ENCODE peak calls at places on chromosomes 12 and 14, in seven cellular contexts. L is GM23248, N is IMR-90, W is trophoblast cell, T is testis, R is osteoblast, V is prostate gland. U is an unnamed sample. For H3K36me3 and H3K27me3, the result is how much of the 10 kb centered on the place peaks cover.

GRCh38 chr12:50699149-50699548 is 64.8 kb upstream of the ATF1 start:
- DNase-seq in L (no peak), N (no peak), W (no peak), T (no peak), R (no peak), V (no peak), U (no peak)

GRCh38 chr14:74257078-74257987 is 18.1 kb downstream of the VSX2 start:
- DNase-seq in L (peak), N (peak), W (peak), T (peak), R (peak), V (peak), U (peak)

GRCh38 chr12:108884116-108885012 is 4.5 kb downstream of the DAO start:
- DNase-seq in L (peak), N (no peak), W (peak), T (peak), R (peak), V (peak), U (peak)

GRCh38 chr14:64296561-64296960 is 2.4 kb upstream of the ESR2 start:
- DNase-seq in L (no peak), N (peak), W (no peak), T (no peak), R (peak), V (no peak), U (no peak)

GRCh38 chr14:58572092-58572853 is 65.5 kb upstream of the DACT1 start:
- DNase-seq in L (peak), N (peak), W (peak), T (no peak), R (peak), V (no peak), U (peak)

GRCh38 chr14:24670594-24670993 is 36.6 kb upstream of the GZMB start:
- DNase-seq in L (no peak), N (no peak), W (no peak), T (no peak), R (no peak), V (no peak), U (no peak)

GRCh38 chr14:85528080-85528881 is 1.7 kb upstream of the FLRT2 start:
- DNase-seq in L (peak), N (peak), W (no peak), T (peak), R (peak), V (peak), U (peak)

GRCh38 chr12:1575799-1576401 is 18.5 kb downstream of the FBXL14 start:
- DNase-seq in L (peak), N (peak), W (no peak), T (peak), R (no peak), V (peak), U (no peak)

GRCh38 chr14:85587152-85587697 is 57.3 kb downstream of the FLRT2 start:
- DNase-seq in L (peak), N (peak), W (no peak), T (no peak), R (peak), V (peak), U (no peak)

GRCh38 chr14:104357689-104358527 is 219.5 kb downstream of the KIF26A start:
- DNase-seq in L (no peak), N (no peak), W (no peak), T (no peak), R (peak), V (no peak), U (peak)

GRCh38 chr14:43166163-43166562 is 1340.9 kb downstream of the FSCB start:
- DNase-seq in L (no peak), N (no peak), W (no peak), T (no peak), R (no peak), V (no peak), U (no peak)

GRCh38 chr12:114669501-114670256 is 14.3 kb downstream of the TBX3 start:
- DNase-seq in L (peak), N (peak), W (peak), T (no peak), R (peak), V (no peak), U (peak)

GRCh38 chr12:118946256-118946655 is 35.1 kb upstream of the SRRM4 start:
- DNase-seq in L (no peak), N (no peak), W (no peak), T (no peak), R (no peak), V (no peak), U (no peak)

GRCh38 chr12:44375694-44376093 is 500.4 kb downstream of the NELL2 start:
- DNase-seq in L (no peak), N (no peak), W (no peak), T (no peak), R (no peak), V (no peak), U (no peak)

GRCh38 chr14:81172353-81172752 is 48.4 kb downstream of the GTF2A1 start:
- DNase-seq in L (peak), N (peak), W (peak), T (no peak), R (no peak), V (no peak), U (no peak)

GRCh38 chr12:92942905-92943304 is 13.8 kb upstream of the EEA1 start:
- DNase-seq in L (peak), N (peak), W (no peak), T (no peak), R (no peak), V (peak), U (no peak)

GRCh38 chr14:58918066-58918465 is 270.4 kb upstream of the DAAM1 start:
- DNase-seq in L (peak), N (peak), W (peak), T (no peak), R (no peak), V (no peak), U (no peak)

GRCh38 chr14:24317141-24317927 is 6.0 kb downstream of the LTB4R start:
- DNase-seq in L (peak), N (no peak), W (no peak), T (no peak), R (peak), V (no peak), U (no peak)

GRCh38 chr12:127343941-127344340 is 923.0 kb upstream of the TMEM132C start:
- DNase-seq in L (peak), N (no peak), W (no peak), T (no peak), R (no peak), V (no peak), U (peak)

GRCh38 chr12:9721394-9722092 is 11.4 kb downstream of the CLECL1 start:
- DNase-seq in L (peak), N (peak), W (peak), T (no peak), R (no peak), V (no peak), U (no peak)

GRCh38 chr14:88256997-88257755 is 65.9 kb downstream of the KCNK10 start:
- DNase-seq in L (no peak), N (no peak), W (no peak), T (no peak), R (no peak), V (no peak), U (no peak)

GRCh38 chr12:52075409-52075724 is 4.1 kb upstream of the SMIM41 start:
- DNase-seq in L (peak), N (peak), W (no peak), T (no peak), R (peak), V (peak), U (no peak)

GRCh38 chr14:106694638-106695393 is 1168.4 kb downstream of the TMEM121 start:
- DNase-seq in L (no peak), N (no peak), W (peak), T (peak), R (no peak), V (no peak), U (no peak)

GRCh38 chr14:104996032-104996431 is 10.4 kb downstream of the CLBA1 start:
- DNase-seq in L (no peak), N (no peak), W (no peak), T (no peak), R (no peak), V (no peak), U (no peak)

GRCh38 chr12:49094104-49094948 is at the start of gene DHH:
- DNase-seq in L (peak), N (no peak), W (peak), T (peak), R (peak), V (no peak), U (peak)

GRCh38 chr12:51975196-51975595 is 23.7 kb downstream of the ACVR1B start:
- DNase-seq in L (no peak), N (no peak), W (no peak), T (no peak), R (no peak), V (no peak), U (no peak)

GRCh38 chr14:90645842-90646443 is 170.3 kb downstream of the TTC7B start:
- DNase-seq in L (no peak), N (peak), W (peak), T (no peak), R (no peak), V (no peak), U (peak)

GRCh38 chr12:74334770-74335169 is 202.9 kb upstream of the ATXN7L3B start:
- DNase-seq in L (no peak), N (peak), W (no peak), T (no peak), R (no peak), V (no peak), U (no peak)

GRCh38 chr12:104115587-104115975 is 22.4 kb downstream of the NFYB start:
- DNase-seq in L (peak), N (no peak), W (no peak), T (no peak), R (no peak), V (peak), U (no peak)

GRCh38 chr12:104122298-104122697 is 15.7 kb downstream of the NFYB start:
- DNase-seq in L (no peak), N (no peak), W (no peak), T (no peak), R (no peak), V (no peak), U (no peak)

DNA sequence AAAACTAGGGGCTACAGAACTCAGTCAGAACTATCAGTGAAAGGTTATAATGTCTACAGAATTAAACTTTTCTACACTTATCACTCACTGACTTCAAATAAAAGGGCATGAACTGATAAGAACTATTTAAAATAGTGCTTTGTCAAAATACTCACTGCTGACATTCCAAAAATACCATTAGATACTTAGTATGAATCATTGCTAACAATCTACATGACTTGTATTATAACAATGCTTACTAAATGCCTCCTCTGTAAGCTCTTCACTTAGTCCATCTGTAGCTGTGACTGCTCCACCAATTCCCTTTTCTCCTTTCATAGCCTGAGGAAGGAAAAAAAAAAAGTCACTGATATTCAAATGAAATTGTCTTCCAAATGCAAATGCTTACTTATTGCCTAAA is 17.0 kb downstream of the NFYB start:
- DNase-seq in L (peak), N (peak), W (peak), T (no peak), R (peak), V (no peak), U (no peak)
- H3K36me3 ChIP-seq in L (under half), N (under half), W (under half), T (under half), R (half or more), V (under half), U (under half)

DNA sequence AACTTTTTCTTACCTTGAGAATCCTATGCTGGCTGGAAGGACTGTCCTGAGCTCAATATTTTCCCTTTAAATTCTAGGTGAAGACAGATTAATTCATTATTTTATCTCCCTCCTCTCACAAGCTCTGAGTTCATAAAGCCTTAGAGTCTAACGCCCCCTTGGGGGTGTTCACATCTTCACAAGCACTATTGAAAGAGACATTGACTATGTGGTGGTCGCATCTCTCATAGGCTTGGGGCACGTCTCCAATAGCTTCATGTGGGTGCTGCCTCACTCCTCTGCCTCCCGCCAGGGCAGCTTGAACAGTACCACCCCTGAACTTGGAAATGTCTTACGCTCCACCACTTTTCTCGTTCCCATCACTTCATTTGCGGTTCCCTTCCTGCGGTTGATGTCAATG is 106.2 kb downstream of the UNC79 start:
- DNase-seq in L (peak), N (no peak), W (no peak), T (no peak), R (no peak), V (no peak), U (peak)
- H3K4me3 ChIP-seq in L (no peak), N (no peak), W (peak), T (no peak), R (no peak), V (no peak), U (no peak)

GRCh38 chr12:122021193-122021821 is 377 bp upstream of the BCL7A start:
- DNase-seq in L (peak), N (no peak), W (peak), T (peak), R (peak), V (peak), U (no peak)

GRCh38 chr12:122020795-122021192 is 890 bp upstream of the BCL7A start:
- DNase-seq in L (no peak), N (no peak), W (no peak), T (no peak), R (peak), V (no peak), U (peak)

GRCh38 chr12:122022393-122023338 is 982 bp downstream of the BCL7A start:
- DNase-seq in L (peak), N (no peak), W (peak), T (no peak), R (peak), V (no peak), U (peak)

GRCh38 chr12:122023339-122024131 is 1.9 kb downstream of the BCL7A start:
- DNase-seq in L (peak), N (peak), W (no peak), T (peak), R (peak), V (peak), U (peak)

GRCh38 chr12:122021822-122022392 is at the start of gene BCL7A:
- DNase-seq in L (peak), N (peak), W (peak), T (peak), R (peak), V (peak), U (peak)
- H3K27me3 ChIP-seq in L (under half), N (under half), W (under half), T (under half), R (under half), V (under half), U (under half)

GRCh38 chr14:21255385-21256101 is 13.7 kb downstream of the HNRNPC start:
- DNase-seq in L (peak), N (peak), W (peak), T (no peak), R (peak), V (no peak), U (no peak)
- H3K36me3 ChIP-seq in L (half or more), N (under half), W (under half), T (under half), R (half or more), V (under half), U (under half)

GRCh38 chr14:22003471-22003870 is 329.9 kb upstream of the OR4E1 start:
- DNase-seq in L (no peak), N (no peak), W (no peak), T (no peak), R (no peak), V (no peak), U (no peak)
- H3K4me3 ChIP-seq in L (no peak), N (no peak), W (no peak), T (peak), R (no peak), V (no peak), U (no peak)

DNA sequence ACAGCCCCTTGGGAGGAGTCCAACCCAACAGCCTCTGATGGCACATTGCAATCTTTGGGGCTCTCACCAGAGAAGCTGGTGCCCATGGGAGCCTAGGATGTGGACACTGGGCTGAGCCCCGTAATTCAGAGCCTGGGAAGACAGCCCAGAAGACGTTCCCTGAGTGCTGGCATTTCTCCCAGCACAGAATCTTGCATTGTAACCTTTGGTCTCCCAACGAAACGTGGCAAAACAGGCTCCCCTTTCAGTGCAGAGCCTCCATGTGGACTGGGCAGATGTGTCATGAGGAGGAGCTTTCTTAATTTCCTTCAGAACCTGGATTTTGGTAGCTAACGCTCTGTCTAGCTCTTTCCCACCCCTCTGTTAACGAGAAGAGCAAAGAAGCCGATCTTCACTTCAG is 26.3 kb downstream of the BATF start:
- DNase-seq in L (peak), N (peak), W (peak), T (peak), R (no peak), V (no peak), U (no peak)
- H3K27me3 ChIP-seq in L (under half), N (under half), W (under half), T (under half), R (under half), V (under half), U (under half)

DNA sequence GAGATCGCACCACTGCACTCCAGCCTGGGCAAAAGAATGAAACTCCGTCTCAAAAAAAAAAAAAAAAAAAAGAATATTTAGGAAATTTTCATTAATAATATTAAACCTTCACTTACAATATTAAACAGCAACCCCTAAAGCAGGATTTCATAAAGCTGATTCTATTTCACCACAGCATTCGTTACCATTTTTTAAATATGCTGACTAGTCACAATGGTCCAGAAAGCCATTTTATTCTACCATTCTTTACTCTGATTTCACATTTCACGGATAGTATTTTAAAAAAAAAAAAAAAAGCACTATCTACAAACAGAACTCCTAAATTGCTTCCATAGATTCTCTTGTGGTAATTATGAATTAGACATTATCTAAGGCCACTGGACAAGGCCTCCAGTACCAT is 27.6 kb downstream of the SARNP start:
- DNase-seq in L (no peak), N (no peak), W (no peak), T (no peak), R (no peak), V (no peak), U (no peak)
- H3K36me3 ChIP-seq in L (half or more), N (under half), W (under half), T (under half), R (half or more), V (under half), U (under half)

GRCh38 chr12:31342314-31342713 is 16.4 kb upstream of the SINHCAF start:
- DNase-seq in L (no peak), N (no peak), W (no peak), T (no peak), R (no peak), V (no peak), U (no peak)

GRCh38 chr12:31343139-31343538 is 17.2 kb upstream of the SINHCAF start:
- DNase-seq in L (no peak), N (no peak), W (no peak), T (no peak), R (no peak), V (no peak), U (no peak)

DNA sequence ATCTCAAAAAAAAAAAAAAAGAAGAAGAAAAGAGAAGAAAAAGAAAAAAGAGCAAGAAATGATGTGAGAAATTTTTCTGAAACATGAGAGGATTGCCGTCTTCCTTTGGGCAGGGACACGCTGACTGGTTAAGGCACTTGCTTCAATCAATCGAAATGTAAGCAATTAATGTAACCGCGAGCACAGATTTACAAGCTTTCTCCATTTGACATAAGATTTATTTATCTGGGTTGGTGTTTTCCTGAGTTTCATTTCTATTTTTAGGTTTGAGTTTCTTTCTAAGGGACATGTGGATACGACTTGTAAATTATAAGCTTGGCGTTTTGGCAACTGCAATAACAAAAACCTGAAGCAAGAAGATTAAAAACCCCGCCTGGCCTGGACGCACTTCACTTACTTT is 20.3 kb upstream of the SINHCAF start:
- DNase-seq in L (no peak), N (no peak), W (no peak), T (no peak), R (peak), V (peak), U (no peak)
- H3K4me3 ChIP-seq in L (no peak), N (no peak), W (no peak), T (no peak), R (no peak), V (peak), U (no peak)

GRCh38 chr12:54051081-54051912 is 2.3 kb upstream of the HOXC4 start:
- DNase-seq in L (peak), N (no peak), W (no peak), T (no peak), R (peak), V (no peak), U (peak)
- H3K27me3 ChIP-seq in L (under half), N (half or more), W (half or more), T (under half), R (under half), V (half or more), U (half or more)